ENCODE peak calls at places on chromosomes 12 and 14, in ten cellular contexts. D is hepatocyte, Y is psoas muscle, K is brain microvascular endothelial cell, H is Panc1, Q is gastrocnemius medialis, W is adrenal gland, F is fibroblast of lung, X is upper lobe of right lung, I is thyroid gland. R is an unnamed sample.
A peak's percentile ranks its signal among the peaks of the same experiment; 100 is the strongest.

GRCh38 chr14:22002860-22003284 is 329.3 kb upstream of the OR4E1 start:
- DNase-seq in H (no peak), D (peak; percentile 62), K (no peak), Y (peak; percentile 62), X (no peak), F (no peak), I (peak; percentile 18), Q (no peak), W (no peak), R (no peak)

GRCh38 chr12:46108721-46109120 is 118.3 kb upstream of the SCAF11 start:
- DNase-seq in D (no peak), H (no peak), W (no peak), Q (no peak), F (no peak), I (no peak), Y (no peak), K (no peak), X (no peak), R (no peak)

GRCh38 chr14:68495101-68495637 is 297.7 kb downstream of the ZFP36L1 start:
- DNase-seq in D (no peak), Y (no peak), K (no peak), H (no peak), X (no peak), Q (no peak), I (peak; percentile 51), W (no peak), F (no peak), R (peak; percentile 15)

GRCh38 chr12:52728374-52728773 is 25.1 kb upstream of the KRT77 start:
- DNase-seq in W (no peak), F (no peak), Y (no peak), D (no peak), K (no peak), I (no peak), H (no peak), X (no peak), Q (no peak), R (no peak)

GRCh38 chr14:32332415-32333116 is 3.5 kb downstream of the AKAP6 start:
- DNase-seq in X (no peak), K (no peak), I (no peak), Q (no peak), F (no peak), Y (no peak), W (no peak), D (no peak), H (no peak), R (no peak)

GRCh38 chr12:1457901-1458300 is 136.5 kb downstream of the FBXL14 start:
- DNase-seq in Q (no peak), D (no peak), Y (no peak), W (no peak), X (no peak), F (peak; percentile 42), H (no peak), I (no peak), K (peak; percentile 63), R (peak; percentile 99)

GRCh38 chr14:80304125-80304766 is 92.9 kb upstream of the DIO2 start:
- DNase-seq in W (no peak), X (no peak), K (no peak), F (no peak), D (no peak), I (no peak), Y (no peak), H (no peak), Q (peak; percentile 23), R (no peak)

GRCh38 chr12:116697305-116698130 is 40.4 kb downstream of the SPRING1 start:
- DNase-seq in Y (no peak), W (peak; percentile 43), K (no peak), F (peak; percentile 15), D (peak; percentile 40), Q (no peak), X (no peak), H (no peak), I (peak; percentile 66), R (peak; percentile 14)

GRCh38 chr12:113329791-113330417 is 5.0 kb downstream of the SLC8B1 start:
- DNase-seq in F (no peak), Q (no peak), D (no peak), H (no peak), W (no peak), X (no peak), K (no peak), I (no peak), Y (no peak), R (no peak)

GRCh38 chr12:40312982-40313576 is 88.3 kb downstream of the LRRK2 start:
- DNase-seq in F (peak; percentile 60), H (no peak), W (no peak), Y (no peak), D (peak; percentile 24), I (no peak), Q (no peak), K (no peak), X (no peak), R (no peak)

GRCh38 chr12:40315375-40315774 is 90.6 kb downstream of the LRRK2 start:
- DNase-seq in X (no peak), F (no peak), W (no peak), K (no peak), H (no peak), Y (no peak), I (no peak), D (no peak), Q (no peak), R (no peak)

GRCh38 chr12:40314927-40315326 is 90.1 kb downstream of the LRRK2 start:
- DNase-seq in F (no peak), I (no peak), H (no peak), W (no peak), Y (no peak), D (no peak), K (no peak), Q (no peak), X (no peak), R (no peak)

GRCh38 chr12:40312196-40312595 is 87.4 kb downstream of the LRRK2 start:
- DNase-seq in Y (no peak), W (no peak), X (no peak), F (no peak), Q (no peak), K (no peak), D (no peak), H (no peak), I (no peak), R (no peak)

GRCh38 chr12:40313928-40314327 is 89.1 kb downstream of the LRRK2 start:
- DNase-seq in D (no peak), H (no peak), X (no peak), K (no peak), Q (no peak), I (no peak), W (no peak), Y (no peak), F (no peak), R (no peak)
- H3K4me3 ChIP-seq in D (no peak overlapping the region), H (no peak overlapping the region), X (no peak overlapping the region), K (no peak overlapping the region), Q (no peak overlapping the region), I (no peak overlapping the region), W (no peak overlapping the region), Y (no peak overlapping the region), F (no peak overlapping the region), R (no peak overlapping the region)

GRCh38 chr14:60505448-60505847 is 3.5 kb upstream of the SIX6 start:
- DNase-seq in Y (no peak), I (no peak), W (no peak), Q (no peak), H (no peak), D (no peak), X (no peak), F (no peak), K (no peak), R (no peak)

GRCh38 chr14:60506985-60507829 is 1.7 kb upstream of the SIX6 start:
- DNase-seq in D (no peak), W (no peak), Q (no peak), Y (no peak), F (no peak), X (no peak), H (no peak), I (no peak), K (no peak), R (no peak)

GRCh38 chr14:60508363-60508706 is 611 bp upstream of the SIX6 start:
- DNase-seq in W (no peak), H (no peak), K (no peak), F (no peak), X (no peak), Q (no peak), I (no peak), Y (no peak), D (no peak), R (no peak)

GRCh38 chr14:60506010-60506409 is 2.9 kb upstream of the SIX6 start:
- DNase-seq in D (no peak), X (no peak), K (no peak), Y (no peak), W (no peak), H (no peak), F (no peak), I (no peak), Q (no peak), R (no peak)

GRCh38 chr14:60506462-60506984 is 2.4 kb upstream of the SIX6 start:
- DNase-seq in H (no peak), F (no peak), Q (no peak), X (no peak), D (no peak), W (no peak), K (no peak), I (no peak), Y (no peak), R (no peak)
- H3K27me3 ChIP-seq in H (peaks cover 2% of the 10 kb centered on the region), F (peaks cover 66% of the 10 kb centered on the region), Q (peaks cover 41% of the 10 kb centered on the region), X (peaks cover 100% of the 10 kb centered on the region), D (peaks cover 100% of the 10 kb centered on the region), W (peaks cover 75% of the 10 kb centered on the region), K (peaks cover 79% of the 10 kb centered on the region), I (peaks cover 60% of the 10 kb centered on the region), Y (no peaks in the 10 kb centered on the region), R (peaks cover 31% of the 10 kb centered on the region)

DNA sequence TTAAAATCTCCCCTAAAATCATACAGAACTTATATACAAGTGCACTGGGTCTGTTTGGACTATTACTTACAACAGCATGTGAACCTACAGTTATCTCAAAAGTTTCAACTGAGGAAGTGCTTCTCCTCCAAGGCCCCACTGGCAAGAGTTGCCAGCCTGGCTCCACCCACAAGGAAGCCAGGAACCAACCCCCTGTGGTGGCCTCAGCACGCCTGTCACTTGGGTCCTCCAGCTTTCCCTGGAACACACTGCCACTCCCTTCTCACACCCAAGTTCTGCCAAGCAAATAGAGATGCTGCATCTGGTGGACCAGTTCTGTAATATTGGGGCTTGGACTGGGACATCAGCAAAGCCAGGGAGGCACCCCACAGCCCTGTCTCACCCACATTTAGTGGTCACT is 115.4 kb downstream of the GCH1 start:
- DNase-seq in X (no peak), W (no peak), Q (no peak), I (no peak), H (no peak), Y (no peak), D (no peak), F (no peak), K (no peak), R (no peak)
- H3K36me3 ChIP-seq in X (peaks cover 45% of the 10 kb centered on the region), W (no peaks in the 10 kb centered on the region), Q (peaks cover 40% of the 10 kb centered on the region), I (peaks cover 3% of the 10 kb centered on the region), H (no peaks in the 10 kb centered on the region), Y (peaks cover 2% of the 10 kb centered on the region), D (no peaks in the 10 kb centered on the region), F (peaks cover 41% of the 10 kb centered on the region), K (peaks cover 12% of the 10 kb centered on the region), R (no peaks in the 10 kb centered on the region)

DNA sequence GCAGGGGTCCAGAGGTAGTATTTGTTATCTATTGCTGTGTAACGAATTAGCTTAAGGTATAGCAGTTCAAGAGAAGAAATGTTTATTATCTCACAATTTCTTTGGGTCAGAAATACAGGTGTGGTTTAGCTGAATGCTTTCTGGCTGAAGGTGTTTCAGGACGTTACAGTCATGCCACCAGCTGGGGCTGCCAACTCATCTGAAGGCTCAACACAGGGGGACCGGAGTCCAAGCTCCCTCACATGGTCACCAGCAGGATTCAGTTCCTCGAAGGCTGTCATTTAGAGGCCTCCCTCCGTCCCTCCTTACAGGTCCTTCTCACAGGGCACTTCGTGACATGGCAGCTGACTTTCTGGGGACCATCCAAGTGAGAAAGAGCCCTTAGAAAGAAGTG is 37.5 kb upstream of the SINHCAF start:
- DNase-seq in K (no peak), H (no peak), I (no peak), X (no peak), W (no peak), D (peak; percentile 18), F (no peak), Q (no peak), Y (no peak), R (no peak)
- H3K4me3 ChIP-seq in K (no peak overlapping the region), H (no peak overlapping the region), I (no peak overlapping the region), X (no peak overlapping the region), W (no peak overlapping the region), D (no peak overlapping the region), F (no peak overlapping the region), Q (no peak overlapping the region), Y (no peak overlapping the region), R (no peak overlapping the region)

R was measured in MG63.